ENCODE peak calls at places on chromosomes 11 and 22, in five cellular contexts. U, A, S, X and V are unnamed samples.

GRCh38 chr11:15826826-15827225 is 529.5 kb downstream of the SOX6 start:
- DNase-seq in U (peak), A (peak), S (no peak), X (no peak), V (peak)

GRCh38 chr22:37183432-37184379 is 4.3 kb downstream of the C1QTNF6 start:
- DNase-seq in U (no peak), A (no peak), S (no peak), X (no peak), V (no peak)

GRCh38 chr11:19359425-19360000 is 118.8 kb upstream of the E2F8 start:
- DNase-seq in U (no peak), A (no peak), S (no peak), X (no peak), V (no peak)

GRCh38 chr11:81869337-81870065 is 864.2 kb downstream of the FAM181B start:
- DNase-seq in U (no peak), A (no peak), S (no peak), X (peak), V (no peak)

GRCh38 chr11:62466444-62466843 is 47.6 kb downstream of the SCGB1A1 start:
- DNase-seq in U (no peak), A (no peak), S (no peak), X (no peak), V (no peak)

GRCh38 chr11:86143429-86144030 is 74.6 kb upstream of the PICALM start:
- DNase-seq in U (no peak), A (no peak), S (no peak), X (no peak), V (no peak)

GRCh38 chr11:83249972-83250593 is 36.1 kb downstream of the CCDC90B start:
- DNase-seq in U (peak), A (peak), S (peak), X (no peak), V (no peak)

GRCh38 chr11:5620606-5621521 is 3.9 kb upstream of the TRIM34 start:
- DNase-seq in U (peak), A (no peak), S (peak), X (no peak), V (no peak)

GRCh38 chr11:12717851-12718291 is 43.6 kb downstream of the TEAD1 start:
- DNase-seq in U (no peak), A (no peak), S (no peak), X (peak), V (no peak)

GRCh38 chr11:114683007-114683406 is 4.7 kb downstream of the NXPE2 start:
- DNase-seq in U (no peak), A (no peak), S (no peak), X (no peak), V (no peak)

GRCh38 chr11:114673661-114674060 is 4.7 kb upstream of the NXPE2 start:
- DNase-seq in U (no peak), A (no peak), S (no peak), X (no peak), V (no peak)

GRCh38 chr11:114679505-114679904 is 1.2 kb downstream of the NXPE2 start:
- DNase-seq in U (no peak), A (no peak), S (no peak), X (no peak), V (no peak)

DNA sequence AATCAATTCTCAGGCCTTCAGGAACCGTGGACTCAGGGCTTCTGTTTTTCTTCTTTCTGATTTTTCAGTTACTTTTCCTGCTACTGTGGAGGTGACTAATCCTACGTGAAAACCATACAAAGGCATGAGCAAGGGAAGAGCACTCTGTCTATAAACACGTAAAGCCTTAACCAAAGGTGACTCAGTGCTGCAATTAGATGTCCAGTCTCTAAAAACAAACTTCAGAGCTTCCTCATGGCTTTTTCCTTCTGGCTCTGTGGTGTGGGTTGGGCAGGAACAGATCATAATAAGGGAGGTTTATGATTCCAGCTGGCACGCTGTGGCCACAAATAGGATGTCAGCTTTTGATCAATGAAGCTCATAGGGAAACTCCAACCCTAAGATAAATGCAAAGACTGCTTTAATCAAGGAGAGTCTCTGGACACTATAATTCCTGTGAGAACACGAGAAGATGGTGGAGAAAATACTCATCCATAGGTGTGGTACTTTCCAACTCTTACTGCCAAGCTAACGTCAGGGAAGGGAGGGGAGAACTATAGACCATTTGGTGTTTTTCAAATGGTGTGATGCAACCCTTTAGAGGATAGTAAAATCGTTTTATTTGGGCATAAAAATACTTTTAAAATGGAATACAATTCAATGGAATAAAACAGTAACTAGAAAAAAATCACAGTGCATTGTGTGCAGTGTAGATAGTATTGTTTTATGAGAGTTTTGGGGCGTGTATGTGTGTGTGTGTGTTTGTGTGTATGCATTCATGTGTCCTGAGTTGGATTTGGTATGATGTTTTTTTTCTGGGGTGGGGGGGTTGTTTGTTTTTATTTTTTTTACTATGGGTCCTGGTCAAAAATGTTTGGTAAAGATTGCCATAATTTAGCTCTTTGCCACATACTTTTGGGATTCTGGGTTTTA is at the start of gene NXPE2:
- DNase-seq in U (peak), A (no peak), S (no peak), X (no peak), V (no peak)
- TF ChIP-seq ESRRA in U (no peak), A (no peak), S (no peak), X (no peak), V (no peak)

DNA sequence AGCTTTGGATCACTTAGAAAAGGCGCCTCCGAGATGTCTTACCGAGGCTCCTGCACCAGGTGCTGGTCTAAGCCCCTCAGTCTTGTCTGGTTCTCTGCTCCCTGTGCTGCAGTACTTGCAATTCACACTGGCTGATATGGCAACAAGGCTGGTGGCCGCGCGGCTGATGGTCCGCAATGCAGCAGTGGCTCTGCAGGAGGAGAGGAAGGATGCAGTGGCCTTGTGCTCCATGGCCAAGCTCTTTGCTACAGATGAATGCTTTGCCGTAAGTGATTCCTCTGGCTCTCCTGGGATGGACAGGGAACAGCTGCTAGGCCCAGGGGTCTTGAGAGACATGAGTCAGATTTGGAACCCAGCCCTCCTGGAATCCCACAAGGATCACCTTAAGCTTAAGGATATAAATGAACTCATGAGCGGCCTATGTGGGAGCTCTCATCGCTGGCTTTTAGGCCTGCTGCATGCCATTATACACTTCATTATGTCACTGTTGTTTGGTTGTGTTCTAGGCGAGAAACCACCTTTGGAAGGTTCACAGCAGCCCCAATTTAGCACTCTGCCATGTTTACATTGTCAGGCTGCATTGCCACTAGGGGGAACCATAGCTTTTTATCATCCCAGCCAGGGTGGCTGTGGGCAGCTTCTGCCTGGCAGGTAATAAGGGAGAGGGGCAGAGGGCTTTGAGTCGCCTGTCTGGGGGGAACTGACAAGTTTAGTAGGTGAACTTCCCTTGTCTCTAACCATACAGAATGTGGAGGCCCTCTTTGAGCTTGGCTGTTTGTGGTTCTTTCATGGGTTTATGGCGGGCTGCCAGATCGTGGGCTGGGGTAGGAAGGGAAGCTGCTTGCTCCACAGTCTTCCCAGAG is 8.5 kb downstream of the ACAD8 start:
- DNase-seq in U (peak), A (peak), S (peak), X (no peak), V (peak)
- TF ChIP-seq ESRRA in U (no peak), A (no peak), S (no peak), X (no peak), V (no peak)

GRCh38 chr11:112296044-112296443 is 35.4 kb upstream of the PLET1 start:
- DNase-seq in U (no peak), A (no peak), S (no peak), X (no peak), V (no peak)

GRCh38 chr11:112293614-112294013 is 33.0 kb upstream of the PLET1 start:
- DNase-seq in U (no peak), A (no peak), S (no peak), X (no peak), V (no peak)

GRCh38 chr11:112297248-112297866 is 36.7 kb upstream of the PLET1 start:
- DNase-seq in U (no peak), A (no peak), S (no peak), X (no peak), V (no peak)

GRCh38 chr11:112292785-112293407 is 32.2 kb upstream of the PLET1 start:
- DNase-seq in U (peak), A (no peak), S (no peak), X (no peak), V (no peak)

DNA sequence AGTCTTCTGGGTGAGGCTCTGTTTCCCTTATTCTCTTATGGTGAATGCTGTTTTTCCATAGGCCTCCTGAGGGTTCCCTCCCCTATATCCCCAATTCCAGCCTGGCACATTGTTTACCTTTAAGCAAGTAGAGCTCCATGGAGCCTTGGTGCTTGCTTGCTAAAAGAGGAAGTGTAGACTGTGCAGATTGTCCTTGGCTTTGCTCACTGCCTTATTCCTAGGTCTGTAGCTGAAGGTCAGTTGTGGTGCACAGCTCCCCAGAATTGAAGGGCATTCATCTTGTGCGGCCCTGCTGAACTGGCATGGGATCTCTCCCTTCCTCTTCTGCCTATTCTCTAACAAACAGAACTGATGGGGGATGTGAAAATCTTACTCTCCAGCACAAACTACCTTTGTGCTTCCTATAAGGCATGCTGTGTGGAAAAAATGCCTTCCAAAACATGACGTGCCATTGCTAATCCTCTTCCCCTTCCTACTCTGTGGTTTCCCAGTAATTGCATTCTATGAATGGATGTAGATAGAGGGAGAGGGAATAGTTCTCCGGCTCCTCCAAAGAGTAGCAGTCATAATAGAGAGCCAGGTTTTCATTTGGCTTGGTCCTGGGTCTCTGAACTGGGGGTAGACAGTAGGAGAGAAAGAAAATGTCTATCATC is 34.2 kb upstream of the PLET1 start:
- DNase-seq in U (no peak), A (no peak), S (no peak), X (no peak), V (no peak)
- TF ChIP-seq ESRRA in U (no peak), A (no peak), S (no peak), X (no peak), V (no peak)

GRCh38 chr22:19523240-19524169 is 705 bp downstream of the CLDN5 start:
- DNase-seq in U (no peak), A (peak), S (no peak), X (no peak), V (peak)
- TF ChIP-seq ESRRA in U (no peak), A (no peak), S (no peak), X (no peak), V (peak)